ENCODE peak calls at places on chromosomes 11 and 22, in eight cellular contexts. V, N, E, G, M, K, L and Y are unnamed samples.

GRCh38 chr11:429931-430456 is 11.8 kb downstream of the ANO9 start:
- DNase-seq in K (no peak), L (peak), G (no peak), M (no peak), V (no peak), N (no peak), E (no peak), Y (no peak)

GRCh38 chr22:39332441-39333064 is 13.1 kb upstream of the RPL3 start:
- DNase-seq in G (no peak), L (no peak), M (no peak), V (no peak), K (no peak), N (no peak), E (no peak), Y (no peak)

GRCh38 chr11:69060806-69061712 is 12.3 kb downstream of the TPCN2 start:
- DNase-seq in N (no peak), E (no peak), V (no peak), M (no peak), G (no peak), K (no peak), L (no peak), Y (no peak)

GRCh38 chr11:68579455-68579854 is 104.9 kb upstream of the GAL start:
- DNase-seq in E (no peak), L (no peak), V (no peak), K (no peak), N (no peak), G (no peak), M (no peak), Y (no peak)

GRCh38 chr22:41403532-41404318 is 22.0 kb downstream of the TEF start:
- DNase-seq in M (peak), E (peak), K (peak), V (peak), G (peak), L (peak), N (peak), Y (peak)

GRCh38 chr11:18495703-18496102 is 31.0 kb downstream of the TSG101 start:
- DNase-seq in E (no peak), K (no peak), M (no peak), V (no peak), L (no peak), N (no peak), G (no peak), Y (no peak)

GRCh38 chr11:71433648-71434450 is 14.3 kb downstream of the DHCR7 start:
- DNase-seq in L (no peak), K (no peak), M (no peak), G (no peak), E (no peak), V (no peak), N (peak), Y (no peak)

GRCh38 chr11:103608566-103608965 is 427.9 kb upstream of the DDI1 start:
- DNase-seq in G (no peak), V (no peak), E (no peak), K (no peak), L (no peak), M (no peak), N (no peak), Y (no peak)